ENCODE peak calls at places on chromosomes 4 and X, in eight cellular contexts. One of them, this sample, is unnamed.

GRCh38 chr4:8176547-8177399 is 18.2 kb upstream of the ABLIM2 start:
- DNase-seq in bronchial epithelial cell: peak
- DNase-seq in posterior vena cava: no peak
- DNase-seq in progenitor cell of endocrine pancreas: peak
- DNase-seq in stimulated activated CD4-positive, alpha-beta T cell treated with anti-CD3 and anti-CD28 coated beads, Interleukin-1b, Interleukin-23, amount 100 ng/mL, for 4 hours: no peak
- DNase-seq in HEK293T: peak
- DNase-seq in NCI-H1105: no peak
- DNase-seq in activated CD4-positive, alpha-beta T cell treated with anti-CD3 and anti-CD28 coated beads, Interleukin-2, amount 50 U/mL, for 1 hour: peak
- DNase-seq in this sample: peak

GRCh38 chr4:105966046-105966445 is 70.8 kb downstream of the NPNT start:
- DNase-seq in bronchial epithelial cell: peak
- DNase-seq in posterior vena cava: no peak
- DNase-seq in progenitor cell of endocrine pancreas: no peak
- DNase-seq in stimulated activated CD4-positive, alpha-beta T cell treated with anti-CD3 and anti-CD28 coated beads, Interleukin-1b, Interleukin-23, amount 100 ng/mL, for 4 hours: no peak
- DNase-seq in HEK293T: peak
- DNase-seq in NCI-H1105: no peak
- DNase-seq in activated CD4-positive, alpha-beta T cell treated with anti-CD3 and anti-CD28 coated beads, Interleukin-2, amount 50 U/mL, for 1 hour: no peak
- DNase-seq in this sample: peak

GRCh38 chr4:89704651-89705395 is 132.1 kb downstream of the SNCA start:
- DNase-seq in bronchial epithelial cell: no peak
- DNase-seq in posterior vena cava: no peak
- DNase-seq in progenitor cell of endocrine pancreas: no peak
- DNase-seq in stimulated activated CD4-positive, alpha-beta T cell treated with anti-CD3 and anti-CD28 coated beads, Interleukin-1b, Interleukin-23, amount 100 ng/mL, for 4 hours: no peak
- DNase-seq in HEK293T: no peak
- DNase-seq in NCI-H1105: no peak
- DNase-seq in activated CD4-positive, alpha-beta T cell treated with anti-CD3 and anti-CD28 coated beads, Interleukin-2, amount 50 U/mL, for 1 hour: no peak
- DNase-seq in this sample: peak

GRCh38 chrX:10677490-10677889 is 57.1 kb upstream of the MID1 start:
- DNase-seq in bronchial epithelial cell: no peak
- DNase-seq in posterior vena cava: no peak
- DNase-seq in progenitor cell of endocrine pancreas: no peak
- DNase-seq in stimulated activated CD4-positive, alpha-beta T cell treated with anti-CD3 and anti-CD28 coated beads, Interleukin-1b, Interleukin-23, amount 100 ng/mL, for 4 hours: no peak
- DNase-seq in HEK293T: no peak
- DNase-seq in NCI-H1105: no peak
- DNase-seq in activated CD4-positive, alpha-beta T cell treated with anti-CD3 and anti-CD28 coated beads, Interleukin-2, amount 50 U/mL, for 1 hour: no peak
- DNase-seq in this sample: no peak

GRCh38 chr4:150342945-150343344 is 239.0 kb upstream of the MAB21L2 start:
- DNase-seq in bronchial epithelial cell: peak
- DNase-seq in posterior vena cava: no peak
- DNase-seq in progenitor cell of endocrine pancreas: no peak
- DNase-seq in stimulated activated CD4-positive, alpha-beta T cell treated with anti-CD3 and anti-CD28 coated beads, Interleukin-1b, Interleukin-23, amount 100 ng/mL, for 4 hours: no peak
- DNase-seq in HEK293T: no peak
- DNase-seq in NCI-H1105: no peak
- DNase-seq in activated CD4-positive, alpha-beta T cell treated with anti-CD3 and anti-CD28 coated beads, Interleukin-2, amount 50 U/mL, for 1 hour: no peak
- DNase-seq in this sample: no peak

GRCh38 chrX:41087219-41087618 is 2.0 kb downstream of the USP9X start:
- DNase-seq in bronchial epithelial cell: peak
- DNase-seq in posterior vena cava: no peak
- DNase-seq in progenitor cell of endocrine pancreas: no peak
- DNase-seq in stimulated activated CD4-positive, alpha-beta T cell treated with anti-CD3 and anti-CD28 coated beads, Interleukin-1b, Interleukin-23, amount 100 ng/mL, for 4 hours: no peak
- DNase-seq in HEK293T: no peak
- DNase-seq in NCI-H1105: no peak
- DNase-seq in activated CD4-positive, alpha-beta T cell treated with anti-CD3 and anti-CD28 coated beads, Interleukin-2, amount 50 U/mL, for 1 hour: no peak
- DNase-seq in this sample: no peak

GRCh38 chr4:20603671-20604313 is 96.5 kb upstream of the PACRGL start:
- DNase-seq in bronchial epithelial cell: peak
- DNase-seq in posterior vena cava: no peak
- DNase-seq in progenitor cell of endocrine pancreas: no peak
- DNase-seq in stimulated activated CD4-positive, alpha-beta T cell treated with anti-CD3 and anti-CD28 coated beads, Interleukin-1b, Interleukin-23, amount 100 ng/mL, for 4 hours: no peak
- DNase-seq in HEK293T: no peak
- DNase-seq in NCI-H1105: no peak
- DNase-seq in activated CD4-positive, alpha-beta T cell treated with anti-CD3 and anti-CD28 coated beads, Interleukin-2, amount 50 U/mL, for 1 hour: no peak
- DNase-seq in this sample: peak

GRCh38 chr4:179415842-179416223 is 1973.6 kb upstream of the AGA start:
- DNase-seq in bronchial epithelial cell: no peak
- DNase-seq in posterior vena cava: no peak
- DNase-seq in progenitor cell of endocrine pancreas: no peak
- DNase-seq in stimulated activated CD4-positive, alpha-beta T cell treated with anti-CD3 and anti-CD28 coated beads, Interleukin-1b, Interleukin-23, amount 100 ng/mL, for 4 hours: no peak
- DNase-seq in HEK293T: peak
- DNase-seq in NCI-H1105: peak
- DNase-seq in activated CD4-positive, alpha-beta T cell treated with anti-CD3 and anti-CD28 coated beads, Interleukin-2, amount 50 U/mL, for 1 hour: no peak
- DNase-seq in this sample: no peak

GRCh38 chr4:40918330-40918729 is 168.6 kb downstream of the NSUN7 start:
- DNase-seq in bronchial epithelial cell: peak
- DNase-seq in posterior vena cava: peak
- DNase-seq in progenitor cell of endocrine pancreas: no peak
- DNase-seq in stimulated activated CD4-positive, alpha-beta T cell treated with anti-CD3 and anti-CD28 coated beads, Interleukin-1b, Interleukin-23, amount 100 ng/mL, for 4 hours: no peak
- DNase-seq in HEK293T: no peak
- DNase-seq in NCI-H1105: no peak
- DNase-seq in activated CD4-positive, alpha-beta T cell treated with anti-CD3 and anti-CD28 coated beads, Interleukin-2, amount 50 U/mL, for 1 hour: no peak
- DNase-seq in this sample: peak

GRCh38 chr4:72295966-72296557 is 264.3 kb downstream of the NPFFR2 start:
- DNase-seq in bronchial epithelial cell: peak
- DNase-seq in posterior vena cava: no peak
- DNase-seq in progenitor cell of endocrine pancreas: no peak
- DNase-seq in stimulated activated CD4-positive, alpha-beta T cell treated with anti-CD3 and anti-CD28 coated beads, Interleukin-1b, Interleukin-23, amount 100 ng/mL, for 4 hours: no peak
- DNase-seq in HEK293T: peak
- DNase-seq in NCI-H1105: no peak
- DNase-seq in activated CD4-positive, alpha-beta T cell treated with anti-CD3 and anti-CD28 coated beads, Interleukin-2, amount 50 U/mL, for 1 hour: no peak
- DNase-seq in this sample: peak

GRCh38 chrX:25968920-25969319 is 169.2 kb upstream of the MAGEB18 start:
- DNase-seq in bronchial epithelial cell: peak
- DNase-seq in posterior vena cava: no peak
- DNase-seq in progenitor cell of endocrine pancreas: no peak
- DNase-seq in stimulated activated CD4-positive, alpha-beta T cell treated with anti-CD3 and anti-CD28 coated beads, Interleukin-1b, Interleukin-23, amount 100 ng/mL, for 4 hours: no peak
- DNase-seq in HEK293T: peak
- DNase-seq in NCI-H1105: peak
- DNase-seq in activated CD4-positive, alpha-beta T cell treated with anti-CD3 and anti-CD28 coated beads, Interleukin-2, amount 50 U/mL, for 1 hour: no peak
- DNase-seq in this sample: no peak

GRCh38 chr4:57154191-57154590 is 44.0 kb upstream of the IGFBP7 start:
- DNase-seq in bronchial epithelial cell: no peak
- DNase-seq in posterior vena cava: no peak
- DNase-seq in progenitor cell of endocrine pancreas: no peak
- DNase-seq in stimulated activated CD4-positive, alpha-beta T cell treated with anti-CD3 and anti-CD28 coated beads, Interleukin-1b, Interleukin-23, amount 100 ng/mL, for 4 hours: no peak
- DNase-seq in HEK293T: no peak
- DNase-seq in NCI-H1105: no peak
- DNase-seq in activated CD4-positive, alpha-beta T cell treated with anti-CD3 and anti-CD28 coated beads, Interleukin-2, amount 50 U/mL, for 1 hour: no peak
- DNase-seq in this sample: no peak

GRCh38 chr4:15920723-15921591 is 17.6 kb downstream of the FGFBP1 start:
- DNase-seq in bronchial epithelial cell: peak
- DNase-seq in posterior vena cava: peak
- DNase-seq in progenitor cell of endocrine pancreas: no peak
- DNase-seq in stimulated activated CD4-positive, alpha-beta T cell treated with anti-CD3 and anti-CD28 coated beads, Interleukin-1b, Interleukin-23, amount 100 ng/mL, for 4 hours: no peak
- DNase-seq in HEK293T: no peak
- DNase-seq in NCI-H1105: no peak
- DNase-seq in activated CD4-positive, alpha-beta T cell treated with anti-CD3 and anti-CD28 coated beads, Interleukin-2, amount 50 U/mL, for 1 hour: no peak
- DNase-seq in this sample: peak

GRCh38 chr4:72887152-72887551 is 182.4 kb downstream of the COX18 start:
- DNase-seq in bronchial epithelial cell: no peak
- DNase-seq in posterior vena cava: no peak
- DNase-seq in progenitor cell of endocrine pancreas: no peak
- DNase-seq in stimulated activated CD4-positive, alpha-beta T cell treated with anti-CD3 and anti-CD28 coated beads, Interleukin-1b, Interleukin-23, amount 100 ng/mL, for 4 hours: no peak
- DNase-seq in HEK293T: no peak
- DNase-seq in NCI-H1105: no peak
- DNase-seq in activated CD4-positive, alpha-beta T cell treated with anti-CD3 and anti-CD28 coated beads, Interleukin-2, amount 50 U/mL, for 1 hour: no peak
- DNase-seq in this sample: no peak

GRCh38 chr4:176334066-176334465 is 14.3 kb downstream of the SPCS3 start:
- DNase-seq in bronchial epithelial cell: no peak
- DNase-seq in posterior vena cava: no peak
- DNase-seq in progenitor cell of endocrine pancreas: no peak
- DNase-seq in stimulated activated CD4-positive, alpha-beta T cell treated with anti-CD3 and anti-CD28 coated beads, Interleukin-1b, Interleukin-23, amount 100 ng/mL, for 4 hours: no peak
- DNase-seq in HEK293T: no peak
- DNase-seq in NCI-H1105: no peak
- DNase-seq in activated CD4-positive, alpha-beta T cell treated with anti-CD3 and anti-CD28 coated beads, Interleukin-2, amount 50 U/mL, for 1 hour: no peak
- DNase-seq in this sample: no peak

GRCh38 chrX:17758382-17758781 is 21.1 kb downstream of the SCML1 start:
- DNase-seq in bronchial epithelial cell: no peak
- DNase-seq in posterior vena cava: no peak
- DNase-seq in progenitor cell of endocrine pancreas: no peak
- DNase-seq in stimulated activated CD4-positive, alpha-beta T cell treated with anti-CD3 and anti-CD28 coated beads, Interleukin-1b, Interleukin-23, amount 100 ng/mL, for 4 hours: no peak
- DNase-seq in HEK293T: no peak
- DNase-seq in NCI-H1105: no peak
- DNase-seq in activated CD4-positive, alpha-beta T cell treated with anti-CD3 and anti-CD28 coated beads, Interleukin-2, amount 50 U/mL, for 1 hour: no peak
- DNase-seq in this sample: no peak

GRCh38 chr4:38488891-38489861 is 174.8 kb upstream of the KLF3 start:
- DNase-seq in bronchial epithelial cell: no peak
- DNase-seq in posterior vena cava: no peak
- DNase-seq in progenitor cell of endocrine pancreas: no peak
- DNase-seq in stimulated activated CD4-positive, alpha-beta T cell treated with anti-CD3 and anti-CD28 coated beads, Interleukin-1b, Interleukin-23, amount 100 ng/mL, for 4 hours: no peak
- DNase-seq in HEK293T: no peak
- DNase-seq in NCI-H1105: no peak
- DNase-seq in activated CD4-positive, alpha-beta T cell treated with anti-CD3 and anti-CD28 coated beads, Interleukin-2, amount 50 U/mL, for 1 hour: no peak
- DNase-seq in this sample: no peak

GRCh38 chr4:128570380-128570779 is 239.1 kb upstream of the JADE1 start:
- DNase-seq in bronchial epithelial cell: peak
- DNase-seq in posterior vena cava: no peak
- DNase-seq in progenitor cell of endocrine pancreas: no peak
- DNase-seq in stimulated activated CD4-positive, alpha-beta T cell treated with anti-CD3 and anti-CD28 coated beads, Interleukin-1b, Interleukin-23, amount 100 ng/mL, for 4 hours: no peak
- DNase-seq in HEK293T: no peak
- DNase-seq in NCI-H1105: no peak
- DNase-seq in activated CD4-positive, alpha-beta T cell treated with anti-CD3 and anti-CD28 coated beads, Interleukin-2, amount 50 U/mL, for 1 hour: no peak
- DNase-seq in this sample: peak

GRCh38 chrX:10749113-10749512 is 128.7 kb upstream of the MID1 start:
- DNase-seq in bronchial epithelial cell: no peak
- DNase-seq in posterior vena cava: no peak
- DNase-seq in progenitor cell of endocrine pancreas: no peak
- DNase-seq in stimulated activated CD4-positive, alpha-beta T cell treated with anti-CD3 and anti-CD28 coated beads, Interleukin-1b, Interleukin-23, amount 100 ng/mL, for 4 hours: no peak
- DNase-seq in HEK293T: no peak
- DNase-seq in NCI-H1105: no peak
- DNase-seq in activated CD4-positive, alpha-beta T cell treated with anti-CD3 and anti-CD28 coated beads, Interleukin-2, amount 50 U/mL, for 1 hour: no peak
- DNase-seq in this sample: peak

GRCh38 chr4:173415885-173416658 is 17.2 kb upstream of the SCRG1 start:
- DNase-seq in bronchial epithelial cell: no peak
- DNase-seq in posterior vena cava: peak
- DNase-seq in progenitor cell of endocrine pancreas: no peak
- DNase-seq in stimulated activated CD4-positive, alpha-beta T cell treated with anti-CD3 and anti-CD28 coated beads, Interleukin-1b, Interleukin-23, amount 100 ng/mL, for 4 hours: no peak
- DNase-seq in HEK293T: no peak
- DNase-seq in NCI-H1105: no peak
- DNase-seq in activated CD4-positive, alpha-beta T cell treated with anti-CD3 and anti-CD28 coated beads, Interleukin-2, amount 50 U/mL, for 1 hour: no peak
- DNase-seq in this sample: no peak

GRCh38 chr4:171880136-171880535 is 66.9 kb downstream of the GALNTL6 start:
- DNase-seq in bronchial epithelial cell: peak
- DNase-seq in posterior vena cava: no peak
- DNase-seq in progenitor cell of endocrine pancreas: no peak
- DNase-seq in stimulated activated CD4-positive, alpha-beta T cell treated with anti-CD3 and anti-CD28 coated beads, Interleukin-1b, Interleukin-23, amount 100 ng/mL, for 4 hours: no peak
- DNase-seq in HEK293T: no peak
- DNase-seq in NCI-H1105: no peak
- DNase-seq in activated CD4-positive, alpha-beta T cell treated with anti-CD3 and anti-CD28 coated beads, Interleukin-2, amount 50 U/mL, for 1 hour: no peak
- DNase-seq in this sample: peak

GRCh38 chr4:3865986-3866812 is 100.0 kb downstream of the ADRA2C start:
- DNase-seq in bronchial epithelial cell: no peak
- DNase-seq in posterior vena cava: peak
- DNase-seq in progenitor cell of endocrine pancreas: no peak
- DNase-seq in stimulated activated CD4-positive, alpha-beta T cell treated with anti-CD3 and anti-CD28 coated beads, Interleukin-1b, Interleukin-23, amount 100 ng/mL, for 4 hours: no peak
- DNase-seq in HEK293T: no peak
- DNase-seq in NCI-H1105: no peak
- DNase-seq in activated CD4-positive, alpha-beta T cell treated with anti-CD3 and anti-CD28 coated beads, Interleukin-2, amount 50 U/mL, for 1 hour: no peak
- DNase-seq in this sample: no peak

GRCh38 chr4:53932784-53933183 is 131.6 kb downstream of the CHIC2 start:
- DNase-seq in bronchial epithelial cell: no peak
- DNase-seq in posterior vena cava: no peak
- DNase-seq in progenitor cell of endocrine pancreas: no peak
- DNase-seq in stimulated activated CD4-positive, alpha-beta T cell treated with anti-CD3 and anti-CD28 coated beads, Interleukin-1b, Interleukin-23, amount 100 ng/mL, for 4 hours: no peak
- DNase-seq in HEK293T: no peak
- DNase-seq in NCI-H1105: no peak
- DNase-seq in activated CD4-positive, alpha-beta T cell treated with anti-CD3 and anti-CD28 coated beads, Interleukin-2, amount 50 U/mL, for 1 hour: no peak
- DNase-seq in this sample: peak

This sample was measured in LHCN-M2.